ENCODE peak calls at places on chromosome 20, in four cellular contexts. One of them, this sample, is unnamed.

GRCh38 chr20:31604567-31605030 is 490 bp upstream of the ID1 start:
- DNase-seq in right lobe of liver: no peak
- DNase-seq in lower leg skin: no peak
- DNase-seq in A673: no peak
- DNase-seq in this sample: no peak

GRCh38 chr20:23484081-23484480 is 6.8 kb upstream of the CST8 start:
- DNase-seq in lower leg skin: no peak
- DNase-seq in right lobe of liver: no peak
- DNase-seq in A673: no peak
- DNase-seq in this sample: no peak

GRCh38 chr20:46255440-46256104 is 52.7 kb downstream of the CDH22 start:
- DNase-seq in A673: peak; percentile 34
- DNase-seq in lower leg skin: peak; percentile 93
- DNase-seq in right lobe of liver: peak; percentile 89
- DNase-seq in this sample: peak; percentile 37

GRCh38 chr20:45419188-45420091 is 3.5 kb downstream of the PIGT start:
- DNase-seq in A673: no peak
- DNase-seq in lower leg skin: peak; percentile 92
- DNase-seq in right lobe of liver: peak; percentile 45
- DNase-seq in this sample: no peak

GRCh38 chr20:63156221-63156671 is 59.7 kb downstream of the YTHDF1 start:
- DNase-seq in right lobe of liver: peak; percentile 8
- DNase-seq in lower leg skin: no peak
- DNase-seq in A673: no peak
- DNase-seq in this sample: no peak

GRCh38 chr20:15708984-15709598 is 864.2 kb downstream of the KIF16B start:
- DNase-seq in lower leg skin: no peak
- DNase-seq in right lobe of liver: peak; percentile 70
- DNase-seq in A673: peak; percentile 23
- DNase-seq in this sample: no peak

GRCh38 chr20:23161244-23161875 is 75.2 kb upstream of the CD93 start:
- DNase-seq in right lobe of liver: no peak
- DNase-seq in A673: no peak
- DNase-seq in lower leg skin: no peak
- DNase-seq in this sample: no peak

GRCh38 chr20:49122920-49123319 is 65.2 kb downstream of the STAU1 start:
- DNase-seq in A673: no peak
- DNase-seq in right lobe of liver: no peak
- DNase-seq in lower leg skin: peak; percentile 48
- DNase-seq in this sample: no peak

GRCh38 chr20:63543131-63543530 is 4.4 kb downstream of the SRMS start:
- DNase-seq in lower leg skin: no peak
- DNase-seq in A673: no peak
- DNase-seq in right lobe of liver: no peak
- DNase-seq in this sample: no peak

GRCh38 chr20:36333841-36334240 is 27.7 kb downstream of the DLGAP4 start:
- DNase-seq in A673: no peak
- DNase-seq in right lobe of liver: no peak
- DNase-seq in lower leg skin: no peak
- DNase-seq in this sample: no peak

GRCh38 chr20:30286157-30286556 is 971.3 kb upstream of the DEFB115 start:
- DNase-seq in lower leg skin: peak; percentile 77
- DNase-seq in A673: no peak
- DNase-seq in right lobe of liver: no peak
- DNase-seq in this sample: no peak

GRCh38 chr20:59006167-59006863 is 739 bp downstream of the CTSZ start:
- DNase-seq in lower leg skin: peak; percentile 87
- DNase-seq in A673: no peak
- DNase-seq in right lobe of liver: peak; percentile 80
- DNase-seq in this sample: no peak

GRCh38 chr20:42986143-42986773 is 203.4 kb downstream of the PTPRT start:
- DNase-seq in right lobe of liver: no peak
- DNase-seq in A673: no peak
- DNase-seq in lower leg skin: no peak
- DNase-seq in this sample: no peak

GRCh38 chr20:44336086-44336485 is 757 bp upstream of the R3HDML start:
- DNase-seq in lower leg skin: no peak
- DNase-seq in right lobe of liver: no peak
- DNase-seq in A673: no peak
- DNase-seq in this sample: no peak

GRCh38 chr20:32462900-32463641 is 104.9 kb downstream of the ASXL1 start:
- DNase-seq in A673: no peak
- DNase-seq in lower leg skin: no peak
- DNase-seq in right lobe of liver: peak; percentile 17
- DNase-seq in this sample: no peak

GRCh38 chr20:37336369-37337207 is 9.4 kb upstream of the SRC start:
- DNase-seq in lower leg skin: peak; percentile 93
- DNase-seq in A673: no peak
- DNase-seq in right lobe of liver: peak; percentile 49
- DNase-seq in this sample: no peak
- H3K4me3 ChIP-seq in lower leg skin: no peak overlapping the region
- H3K4me3 ChIP-seq in A673: no peak overlapping the region
- H3K4me3 ChIP-seq in right lobe of liver: no peak overlapping the region
- H3K4me3 ChIP-seq in this sample: no peak overlapping the region

GRCh38 chr20:56968386-56969048 is 297.9 kb downstream of the BMP7 start:
- DNase-seq in A673: no peak
- DNase-seq in lower leg skin: no peak
- DNase-seq in right lobe of liver: no peak
- DNase-seq in this sample: no peak

GRCh38 chr20:56967916-56968315 is 298.5 kb downstream of the BMP7 start:
- DNase-seq in A673: no peak
- DNase-seq in lower leg skin: no peak
- DNase-seq in right lobe of liver: no peak
- DNase-seq in this sample: no peak

DNA sequence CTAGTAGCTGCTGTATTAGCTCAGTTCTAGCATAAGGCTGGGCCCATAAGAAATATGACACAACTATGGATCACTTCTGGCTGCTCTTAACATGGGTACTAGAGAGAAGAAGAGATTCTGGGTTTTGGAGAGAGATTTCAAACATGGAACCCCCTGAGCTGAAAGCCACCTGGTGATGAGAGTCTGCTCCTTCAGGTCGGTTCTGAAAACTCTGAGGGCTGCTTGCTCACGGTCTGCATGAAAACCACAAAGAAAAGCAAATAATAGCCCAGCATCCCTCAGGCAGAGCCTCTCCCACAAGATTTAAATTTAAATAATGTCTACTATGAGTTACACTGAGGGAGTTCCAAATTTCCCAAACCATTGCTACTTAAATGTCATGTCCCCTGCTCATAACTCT is 301.6 kb downstream of the BMP7 start:
- DNase-seq in A673: no peak
- DNase-seq in lower leg skin: no peak
- DNase-seq in right lobe of liver: no peak
- DNase-seq in this sample: no peak
- TF ChIP-seq CTCF in A673: no peak
- TF ChIP-seq CTCF in lower leg skin: no peak
- TF ChIP-seq CTCF in right lobe of liver: no peak
- TF ChIP-seq CTCF in this sample: no peak

GRCh38 chr20:53736122-53736756 is 142.6 kb upstream of the ZNF217 start:
- DNase-seq in lower leg skin: no peak
- DNase-seq in right lobe of liver: no peak
- DNase-seq in A673: no peak
- DNase-seq in this sample: peak; percentile 66
- H3K4me3 ChIP-seq in lower leg skin: no peak overlapping the region
- H3K4me3 ChIP-seq in right lobe of liver: no peak overlapping the region
- H3K4me3 ChIP-seq in A673: no peak overlapping the region
- H3K4me3 ChIP-seq in this sample: peak overlapping the region; percentile 40

GRCh38 chr20:57627339-57627738 is 7.1 kb upstream of the ZBP1 start:
- DNase-seq in lower leg skin: peak; percentile 61
- DNase-seq in right lobe of liver: no peak
- DNase-seq in A673: no peak
- DNase-seq in this sample: no peak
- TF ChIP-seq CTCF in lower leg skin: no peak
- TF ChIP-seq CTCF in right lobe of liver: no peak
- TF ChIP-seq CTCF in A673: no peak
- TF ChIP-seq CTCF in this sample: no peak

DNA sequence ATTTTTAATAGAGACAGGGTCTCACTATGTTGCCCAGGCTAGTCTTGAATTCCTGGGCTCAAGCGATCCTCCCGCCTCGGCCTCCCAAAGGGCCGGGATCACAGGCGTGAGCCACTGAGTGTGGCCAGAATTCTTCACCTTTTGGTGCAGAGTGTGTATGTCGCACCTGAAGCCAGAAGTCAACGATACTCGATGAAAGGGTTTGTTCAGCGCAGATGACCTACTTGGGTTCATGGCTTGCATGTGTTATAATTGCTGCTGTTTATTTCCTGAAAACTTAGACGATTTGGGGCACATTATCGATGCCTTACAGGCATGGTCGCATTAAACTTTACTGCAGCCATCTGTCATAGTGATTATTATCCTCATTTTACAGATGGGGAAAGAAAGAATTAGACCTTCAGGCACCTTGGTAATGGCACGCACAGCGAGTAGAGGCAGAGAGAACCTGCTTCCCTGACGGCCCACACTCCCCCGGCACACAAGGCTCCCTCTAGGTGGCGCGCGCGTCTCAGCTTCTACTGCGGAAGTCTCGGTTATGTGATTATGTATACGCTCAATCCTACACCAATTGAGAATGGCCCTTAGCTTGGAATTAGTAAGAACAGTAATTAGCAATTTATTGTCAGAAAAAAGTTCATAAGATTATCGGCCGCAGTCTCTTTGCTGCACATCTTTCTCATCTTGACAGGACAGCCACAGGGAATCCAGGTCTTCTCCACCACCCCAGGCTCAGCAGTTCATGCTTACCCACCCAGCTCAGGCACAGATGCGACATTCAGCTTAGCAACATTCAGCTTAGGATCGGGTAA is 212.8 kb upstream of the PROKR2 start:
- DNase-seq in A673: peak; percentile 88
- DNase-seq in lower leg skin: peak; percentile 96
- DNase-seq in right lobe of liver: peak; percentile 84
- DNase-seq in this sample: peak; percentile 24
- H3K4me3 ChIP-seq in A673: peak overlapping the region; percentile 5
- H3K4me3 ChIP-seq in lower leg skin: no peak overlapping the region
- H3K4me3 ChIP-seq in right lobe of liver: no peak overlapping the region
- H3K4me3 ChIP-seq in this sample: no peak overlapping the region

GRCh38 chr20:60202046-60202445 is 243.8 kb downstream of the CDH26 start:
- DNase-seq in lower leg skin: no peak
- DNase-seq in right lobe of liver: no peak
- DNase-seq in A673: no peak
- DNase-seq in this sample: no peak

GRCh38 chr20:60204601-60205000 is 246.4 kb downstream of the CDH26 start:
- DNase-seq in A673: no peak
- DNase-seq in lower leg skin: no peak
- DNase-seq in right lobe of liver: no peak
- DNase-seq in this sample: no peak

GRCh38 chr20:60209048-60209447 is 250.8 kb downstream of the CDH26 start:
- DNase-seq in lower leg skin: no peak
- DNase-seq in right lobe of liver: no peak
- DNase-seq in A673: no peak
- DNase-seq in this sample: no peak

GRCh38 chr20:60203451-60203850 is 245.2 kb downstream of the CDH26 start:
- DNase-seq in right lobe of liver: no peak
- DNase-seq in A673: no peak
- DNase-seq in lower leg skin: no peak
- DNase-seq in this sample: no peak

GRCh38 chr20:60206259-60206658 is 248.0 kb downstream of the CDH26 start:
- DNase-seq in right lobe of liver: no peak
- DNase-seq in lower leg skin: no peak
- DNase-seq in A673: peak; percentile 82
- DNase-seq in this sample: no peak
- TF ChIP-seq CTCF in right lobe of liver: peak; percentile 34
- TF ChIP-seq CTCF in lower leg skin: no peak
- TF ChIP-seq CTCF in A673: peak; percentile 64
- TF ChIP-seq CTCF in this sample: peak; percentile 73